ENCODE peak calls at places on chromosomes 13 and 19, in nine cellular contexts. P is A549, I is HCT116, E is uterus, Y is stomach, H is testis, A is suprapubic skin, F is tibial nerve, U is ovary. B is an unnamed sample.
A peak's percentile ranks its signal among the peaks of the same experiment; 100 is the strongest.

GRCh38 chr19:58538257-58539168 is 5.4 kb upstream of the TRIM28 start:
- DNase-seq in P (no peak), I (no peak), E (no peak), Y (peak; percentile 47), H (no peak), A (peak; percentile 68), F (no peak), U (no peak), B (peak; percentile 65)

GRCh38 chr19:10551698-10552301 is 8.1 kb downstream of the ATG4D start:
- DNase-seq in P (no peak), I (peak; percentile 33), E (no peak), Y (peak; percentile 32), H (no peak), A (no peak), F (no peak), U (no peak), B (no peak)

GRCh38 chr13:87684850-87685735 is 13.9 kb downstream of the SLITRK5 start:
- DNase-seq in P (no peak), I (no peak), E (no peak), Y (no peak), H (no peak), A (no peak), F (no peak), U (no peak), B (no peak)

GRCh38 chr19:42271045-42271419 is 2.0 kb downstream of the CIC start:
- DNase-seq in P (no peak), I (no peak), E (no peak), Y (no peak), H (no peak), A (no peak), F (no peak), U (no peak), B (no peak)

GRCh38 chr19:11673608-11674041 is 65.1 kb downstream of the ZNF823 start:
- DNase-seq in P (no peak), I (no peak), E (peak; percentile 53), Y (peak; percentile 69), H (peak; percentile 84), A (no peak), F (peak; percentile 41), U (peak; percentile 76), B (peak; percentile 64)

GRCh38 chr13:49836516-49836915 is 44.0 kb upstream of the KPNA3 start:
- DNase-seq in P (no peak), I (no peak), E (no peak), Y (no peak), H (no peak), A (no peak), F (no peak), U (no peak), B (no peak)

GRCh38 chr13:20349564-20350379 is 117.7 kb upstream of the GJB6 start:
- DNase-seq in P (no peak), I (no peak), E (no peak), Y (no peak), H (no peak), A (no peak), F (peak; percentile 92), U (no peak), B (no peak)

GRCh38 chr13:35887028-35887666 is 244.0 kb downstream of the DCLK1 start:
- DNase-seq in P (no peak), I (no peak), E (no peak), Y (no peak), H (no peak), A (no peak), F (no peak), U (no peak), B (no peak)

DNA sequence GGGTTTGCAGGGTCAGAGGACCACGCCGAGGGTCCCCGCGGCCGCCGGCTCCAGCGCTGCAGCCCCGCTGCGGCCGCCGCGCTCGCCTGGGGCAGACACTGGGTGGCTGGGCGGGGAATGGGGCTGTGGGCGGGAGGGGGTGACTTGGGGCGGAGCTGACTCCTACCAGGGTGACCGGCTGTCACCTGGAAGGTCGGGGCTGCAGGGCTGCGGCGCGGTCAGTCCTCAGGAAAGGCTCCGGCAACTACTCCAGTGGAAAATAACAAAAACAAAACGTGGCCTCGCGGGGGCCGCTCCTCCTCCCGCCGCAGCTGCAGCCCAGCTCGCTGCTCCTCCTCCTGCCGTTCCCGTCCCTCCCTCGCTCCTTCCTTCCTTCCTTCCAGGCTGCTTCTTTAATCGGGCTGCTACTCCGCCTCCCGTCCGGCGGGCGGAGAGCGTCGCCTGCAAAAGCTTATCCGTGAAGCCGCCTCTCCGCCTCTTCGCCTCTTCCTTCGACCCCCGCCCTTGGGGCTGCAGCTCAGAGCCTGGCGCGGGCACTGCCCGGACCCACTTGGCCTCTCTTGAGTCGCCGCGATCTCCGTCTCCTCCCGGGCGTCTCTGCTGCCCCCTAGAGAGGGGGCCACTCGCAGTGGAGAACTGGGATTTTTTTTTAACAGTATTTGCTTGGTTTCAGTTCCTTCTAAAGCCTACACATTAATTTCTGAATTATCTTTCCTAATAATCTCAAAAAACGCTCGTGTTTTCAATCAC is at the start of gene TBC1D4:
- DNase-seq in P (peak; percentile 50), I (peak; percentile 76), E (peak; percentile 81), Y (peak; percentile 83), H (peak; percentile 90), A (peak; percentile 90), F (peak; percentile 69), U (peak; percentile 87), B (peak; percentile 64)
- TF ChIP-seq POLR2A in P (peak; percentile 27), I (peak; percentile 20), E (peak; percentile 32), Y (no peak), H (no peak), A (no peak), F (no peak), U (no peak), B (peak; percentile 33)

DNA sequence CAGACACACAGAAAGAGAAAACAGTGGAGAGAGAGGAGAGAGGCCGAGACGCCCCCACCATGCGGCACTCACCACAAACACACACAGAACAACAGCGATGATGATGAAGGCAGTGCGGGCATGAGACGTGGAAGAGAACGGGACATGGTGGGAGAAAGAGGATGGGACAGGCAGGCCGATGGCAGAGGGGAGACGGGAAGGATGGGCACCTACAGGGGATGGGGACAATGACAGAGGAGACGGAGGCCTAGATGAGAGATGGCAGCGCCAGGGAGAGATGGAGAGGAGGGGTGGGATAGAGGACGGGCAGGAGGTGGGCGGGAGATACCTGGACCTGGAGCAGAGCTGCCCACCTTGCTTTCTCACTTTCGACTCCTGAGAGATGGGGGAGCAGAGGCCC is 1.1 kb upstream of the KLK14 start:
- DNase-seq in P (no peak), I (no peak), E (no peak), Y (no peak), H (no peak), A (peak; percentile 31), F (no peak), U (no peak), B (no peak)
- H3K4me3 ChIP-seq in P (no peak overlapping the region), I (no peak overlapping the region), E (no peak overlapping the region), Y (no peak overlapping the region), H (no peak overlapping the region), A (no peak overlapping the region), F (no peak overlapping the region), U (no peak overlapping the region), B (no peak overlapping the region)

GRCh38 chr13:110261166-110262081 is 45.5 kb downstream of the COL4A1 start:
- DNase-seq in P (no peak), I (no peak), E (no peak), Y (no peak), H (no peak), A (no peak), F (no peak), U (no peak), B (no peak)
- H3K4me1 ChIP-seq in P (peaks cover 23% of the 10 kb centered on the region), I (no peaks in the 10 kb centered on the region), E (peaks cover 15% of the 10 kb centered on the region), Y (peaks cover 13% of the 10 kb centered on the region), H (peaks cover 29% of the 10 kb centered on the region), A (peaks cover 40% of the 10 kb centered on the region), F (peaks cover 90% of the 10 kb centered on the region), U (peaks cover 31% of the 10 kb centered on the region), B (peaks cover 50% of the 10 kb centered on the region)

DNA sequence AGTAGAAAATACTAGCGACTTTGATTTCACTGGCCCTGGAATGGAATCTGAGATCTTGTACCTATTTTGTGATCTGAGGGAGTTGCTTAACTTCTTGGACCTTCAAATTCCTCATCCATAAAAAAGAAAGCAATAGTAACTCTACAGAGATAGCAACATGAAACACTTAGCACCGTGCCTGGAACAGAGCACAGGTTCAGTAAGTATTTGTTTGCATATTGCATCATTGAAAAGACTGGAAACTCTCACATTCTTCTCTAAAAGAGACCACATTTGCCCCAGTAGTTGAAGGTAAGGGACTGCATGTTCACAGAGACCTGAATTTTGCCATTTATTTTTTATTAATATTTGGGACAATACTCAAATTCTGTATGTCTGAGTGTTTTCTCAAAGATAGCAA is 358.1 kb downstream of the COG6 start:
- DNase-seq in P (no peak), I (no peak), E (no peak), Y (no peak), H (no peak), A (no peak), F (no peak), U (no peak), B (no peak)
- TF ChIP-seq POLR2A in P (no peak), I (no peak), E (no peak), Y (no peak), H (no peak), A (no peak), F (no peak), U (no peak), B (no peak)